ENCODE peak calls at places on chromosome 14, in ten cellular contexts. One of them, this sample, is unnamed.

GRCh38 chr14:93006484-93007128 is 83.7 kb downstream of the CHGA start:
- DNase-seq in cardiac muscle cell: no peak
- DNase-seq in stimulated activated CD4-positive, alpha-beta T cell treated with anti-CD3 and anti-CD28 coated beads, TNF-alpha, amount 100 ng/mL, for 1 hour: no peak
- DNase-seq in psoas muscle: no peak
- DNase-seq in sigmoid colon: no peak
- DNase-seq in AG09319: no peak
- DNase-seq in thyroid gland: no peak
- DNase-seq in NCI-H2029 treated with DMSO at 0.1 percent for 48 hours: no peak
- DNase-seq in SW480: no peak
- DNase-seq in activated T-cell treated with anti-CD3 and anti-CD28 coated beads, Interleukin-2, amount 50 U/mL, for 72 hours: no peak
- DNase-seq in this sample: peak; percentile 67

GRCh38 chr14:52352546-52352945 is 38.4 kb downstream of the PTGER2 start:
- DNase-seq in psoas muscle: no peak
- DNase-seq in activated T-cell treated with anti-CD3 and anti-CD28 coated beads, Interleukin-2, amount 50 U/mL, for 72 hours: no peak
- DNase-seq in stimulated activated CD4-positive, alpha-beta T cell treated with anti-CD3 and anti-CD28 coated beads, TNF-alpha, amount 100 ng/mL, for 1 hour: no peak
- DNase-seq in thyroid gland: no peak
- DNase-seq in sigmoid colon: no peak
- DNase-seq in NCI-H2029 treated with DMSO at 0.1 percent for 48 hours: no peak
- DNase-seq in SW480: no peak
- DNase-seq in cardiac muscle cell: no peak
- DNase-seq in AG09319: no peak
- DNase-seq in this sample: no peak

GRCh38 chr14:33945329-33945728 is 5.5 kb downstream of the EGLN3 start:
- DNase-seq in cardiac muscle cell: no peak
- DNase-seq in SW480: no peak
- DNase-seq in NCI-H2029 treated with DMSO at 0.1 percent for 48 hours: no peak
- DNase-seq in psoas muscle: no peak
- DNase-seq in thyroid gland: no peak
- DNase-seq in sigmoid colon: no peak
- DNase-seq in stimulated activated CD4-positive, alpha-beta T cell treated with anti-CD3 and anti-CD28 coated beads, TNF-alpha, amount 100 ng/mL, for 1 hour: no peak
- DNase-seq in activated T-cell treated with anti-CD3 and anti-CD28 coated beads, Interleukin-2, amount 50 U/mL, for 72 hours: no peak
- DNase-seq in AG09319: no peak
- DNase-seq in this sample: no peak

GRCh38 chr14:95360828-95361227 is 41.1 kb upstream of the CLMN start:
- DNase-seq in AG09319: no peak
- DNase-seq in thyroid gland: peak; percentile 15
- DNase-seq in NCI-H2029 treated with DMSO at 0.1 percent for 48 hours: no peak
- DNase-seq in cardiac muscle cell: no peak
- DNase-seq in stimulated activated CD4-positive, alpha-beta T cell treated with anti-CD3 and anti-CD28 coated beads, TNF-alpha, amount 100 ng/mL, for 1 hour: no peak
- DNase-seq in SW480: no peak
- DNase-seq in sigmoid colon: no peak
- DNase-seq in activated T-cell treated with anti-CD3 and anti-CD28 coated beads, Interleukin-2, amount 50 U/mL, for 72 hours: no peak
- DNase-seq in psoas muscle: no peak
- DNase-seq in this sample: no peak

GRCh38 chr14:30005114-30005698 is 77.6 kb upstream of the PRKD1 start:
- DNase-seq in cardiac muscle cell: peak; percentile 66
- DNase-seq in SW480: peak; percentile 51
- DNase-seq in psoas muscle: no peak
- DNase-seq in activated T-cell treated with anti-CD3 and anti-CD28 coated beads, Interleukin-2, amount 50 U/mL, for 72 hours: no peak
- DNase-seq in stimulated activated CD4-positive, alpha-beta T cell treated with anti-CD3 and anti-CD28 coated beads, TNF-alpha, amount 100 ng/mL, for 1 hour: no peak
- DNase-seq in AG09319: peak; percentile 48
- DNase-seq in sigmoid colon: no peak
- DNase-seq in thyroid gland: no peak
- DNase-seq in NCI-H2029 treated with DMSO at 0.1 percent for 48 hours: peak; percentile 72
- DNase-seq in this sample: peak; percentile 41

GRCh38 chr14:34781242-34781641 is 66.8 kb upstream of the CFL2 start:
- DNase-seq in NCI-H2029 treated with DMSO at 0.1 percent for 48 hours: no peak
- DNase-seq in activated T-cell treated with anti-CD3 and anti-CD28 coated beads, Interleukin-2, amount 50 U/mL, for 72 hours: no peak
- DNase-seq in sigmoid colon: no peak
- DNase-seq in AG09319: peak; percentile 11
- DNase-seq in psoas muscle: no peak
- DNase-seq in SW480: no peak
- DNase-seq in stimulated activated CD4-positive, alpha-beta T cell treated with anti-CD3 and anti-CD28 coated beads, TNF-alpha, amount 100 ng/mL, for 1 hour: no peak
- DNase-seq in cardiac muscle cell: no peak
- DNase-seq in thyroid gland: no peak
- DNase-seq in this sample: peak; percentile 11

GRCh38 chr14:38593477-38593876 is 337.6 kb upstream of the CLEC14A start:
- DNase-seq in cardiac muscle cell: no peak
- DNase-seq in NCI-H2029 treated with DMSO at 0.1 percent for 48 hours: no peak
- DNase-seq in activated T-cell treated with anti-CD3 and anti-CD28 coated beads, Interleukin-2, amount 50 U/mL, for 72 hours: no peak
- DNase-seq in psoas muscle: no peak
- DNase-seq in stimulated activated CD4-positive, alpha-beta T cell treated with anti-CD3 and anti-CD28 coated beads, TNF-alpha, amount 100 ng/mL, for 1 hour: no peak
- DNase-seq in thyroid gland: no peak
- DNase-seq in SW480: no peak
- DNase-seq in sigmoid colon: no peak
- DNase-seq in AG09319: no peak
- DNase-seq in this sample: no peak

GRCh38 chr14:69131176-69131575 is 21.7 kb downstream of the DCAF5 start:
- DNase-seq in cardiac muscle cell: no peak
- DNase-seq in psoas muscle: no peak
- DNase-seq in SW480: no peak
- DNase-seq in thyroid gland: no peak
- DNase-seq in stimulated activated CD4-positive, alpha-beta T cell treated with anti-CD3 and anti-CD28 coated beads, TNF-alpha, amount 100 ng/mL, for 1 hour: no peak
- DNase-seq in sigmoid colon: no peak
- DNase-seq in AG09319: no peak
- DNase-seq in activated T-cell treated with anti-CD3 and anti-CD28 coated beads, Interleukin-2, amount 50 U/mL, for 72 hours: no peak
- DNase-seq in NCI-H2029 treated with DMSO at 0.1 percent for 48 hours: no peak
- DNase-seq in this sample: no peak

GRCh38 chr14:31785574-31785973 is 224.4 kb downstream of the NUBPL start:
- DNase-seq in SW480: no peak
- DNase-seq in activated T-cell treated with anti-CD3 and anti-CD28 coated beads, Interleukin-2, amount 50 U/mL, for 72 hours: no peak
- DNase-seq in AG09319: no peak
- DNase-seq in psoas muscle: no peak
- DNase-seq in sigmoid colon: no peak
- DNase-seq in stimulated activated CD4-positive, alpha-beta T cell treated with anti-CD3 and anti-CD28 coated beads, TNF-alpha, amount 100 ng/mL, for 1 hour: no peak
- DNase-seq in cardiac muscle cell: no peak
- DNase-seq in thyroid gland: no peak
- DNase-seq in NCI-H2029 treated with DMSO at 0.1 percent for 48 hours: no peak
- DNase-seq in this sample: no peak

GRCh38 chr14:55721353-55721752 is 141.3 kb downstream of the KTN1 start:
- DNase-seq in AG09319: peak; percentile 76
- DNase-seq in cardiac muscle cell: no peak
- DNase-seq in psoas muscle: no peak
- DNase-seq in NCI-H2029 treated with DMSO at 0.1 percent for 48 hours: peak; percentile 55
- DNase-seq in thyroid gland: peak; percentile 36
- DNase-seq in SW480: peak; percentile 6
- DNase-seq in stimulated activated CD4-positive, alpha-beta T cell treated with anti-CD3 and anti-CD28 coated beads, TNF-alpha, amount 100 ng/mL, for 1 hour: no peak
- DNase-seq in sigmoid colon: no peak
- DNase-seq in activated T-cell treated with anti-CD3 and anti-CD28 coated beads, Interleukin-2, amount 50 U/mL, for 72 hours: no peak
- DNase-seq in this sample: peak; percentile 59

GRCh38 chr14:99758121-99758871 is 34.9 kb upstream of the EML1 start:
- DNase-seq in AG09319: peak; percentile 65
- DNase-seq in cardiac muscle cell: no peak
- DNase-seq in stimulated activated CD4-positive, alpha-beta T cell treated with anti-CD3 and anti-CD28 coated beads, TNF-alpha, amount 100 ng/mL, for 1 hour: no peak
- DNase-seq in thyroid gland: no peak
- DNase-seq in NCI-H2029 treated with DMSO at 0.1 percent for 48 hours: no peak
- DNase-seq in activated T-cell treated with anti-CD3 and anti-CD28 coated beads, Interleukin-2, amount 50 U/mL, for 72 hours: no peak
- DNase-seq in sigmoid colon: peak; percentile 72
- DNase-seq in psoas muscle: no peak
- DNase-seq in SW480: peak; percentile 37
- DNase-seq in this sample: no peak

GRCh38 chr14:101215936-101216335 is 312.4 kb upstream of the RTL1 start:
- DNase-seq in NCI-H2029 treated with DMSO at 0.1 percent for 48 hours: no peak
- DNase-seq in AG09319: no peak
- DNase-seq in sigmoid colon: peak; percentile 40
- DNase-seq in cardiac muscle cell: no peak
- DNase-seq in activated T-cell treated with anti-CD3 and anti-CD28 coated beads, Interleukin-2, amount 50 U/mL, for 72 hours: no peak
- DNase-seq in SW480: no peak
- DNase-seq in thyroid gland: no peak
- DNase-seq in stimulated activated CD4-positive, alpha-beta T cell treated with anti-CD3 and anti-CD28 coated beads, TNF-alpha, amount 100 ng/mL, for 1 hour: no peak
- DNase-seq in psoas muscle: no peak
- DNase-seq in this sample: no peak

GRCh38 chr14:74980746-74981661 is 21.7 kb upstream of the EIF2B2 start:
- DNase-seq in AG09319: no peak
- DNase-seq in cardiac muscle cell: peak; percentile 33
- DNase-seq in stimulated activated CD4-positive, alpha-beta T cell treated with anti-CD3 and anti-CD28 coated beads, TNF-alpha, amount 100 ng/mL, for 1 hour: no peak
- DNase-seq in activated T-cell treated with anti-CD3 and anti-CD28 coated beads, Interleukin-2, amount 50 U/mL, for 72 hours: no peak
- DNase-seq in thyroid gland: no peak
- DNase-seq in sigmoid colon: no peak
- DNase-seq in psoas muscle: peak; percentile 59
- DNase-seq in NCI-H2029 treated with DMSO at 0.1 percent for 48 hours: no peak
- DNase-seq in SW480: no peak
- DNase-seq in this sample: no peak

GRCh38 chr14:104140463-104141331 is 2.3 kb downstream of the KIF26A start:
- DNase-seq in SW480: no peak
- DNase-seq in thyroid gland: no peak
- DNase-seq in activated T-cell treated with anti-CD3 and anti-CD28 coated beads, Interleukin-2, amount 50 U/mL, for 72 hours: no peak
- DNase-seq in sigmoid colon: peak; percentile 55
- DNase-seq in AG09319: no peak
- DNase-seq in psoas muscle: peak; percentile 5
- DNase-seq in cardiac muscle cell: no peak
- DNase-seq in NCI-H2029 treated with DMSO at 0.1 percent for 48 hours: no peak
- DNase-seq in stimulated activated CD4-positive, alpha-beta T cell treated with anti-CD3 and anti-CD28 coated beads, TNF-alpha, amount 100 ng/mL, for 1 hour: no peak
- DNase-seq in this sample: no peak

GRCh38 chr14:54169254-54169924 is 212.8 kb upstream of the BMP4 start:
- DNase-seq in SW480: peak; percentile 98
- DNase-seq in cardiac muscle cell: no peak
- DNase-seq in AG09319: no peak
- DNase-seq in activated T-cell treated with anti-CD3 and anti-CD28 coated beads, Interleukin-2, amount 50 U/mL, for 72 hours: no peak
- DNase-seq in NCI-H2029 treated with DMSO at 0.1 percent for 48 hours: no peak
- DNase-seq in sigmoid colon: no peak
- DNase-seq in psoas muscle: no peak
- DNase-seq in thyroid gland: no peak
- DNase-seq in stimulated activated CD4-positive, alpha-beta T cell treated with anti-CD3 and anti-CD28 coated beads, TNF-alpha, amount 100 ng/mL, for 1 hour: no peak
- DNase-seq in this sample: no peak

GRCh38 chr14:95222151-95222631 is 64.9 kb upstream of the DICER1 start:
- DNase-seq in psoas muscle: no peak
- DNase-seq in NCI-H2029 treated with DMSO at 0.1 percent for 48 hours: no peak
- DNase-seq in cardiac muscle cell: no peak
- DNase-seq in thyroid gland: peak; percentile 35
- DNase-seq in SW480: no peak
- DNase-seq in sigmoid colon: peak; percentile 66
- DNase-seq in activated T-cell treated with anti-CD3 and anti-CD28 coated beads, Interleukin-2, amount 50 U/mL, for 72 hours: no peak
- DNase-seq in AG09319: no peak
- DNase-seq in stimulated activated CD4-positive, alpha-beta T cell treated with anti-CD3 and anti-CD28 coated beads, TNF-alpha, amount 100 ng/mL, for 1 hour: no peak
- DNase-seq in this sample: no peak

GRCh38 chr14:53462931-53463778 is 310.0 kb upstream of the DDHD1 start:
- DNase-seq in stimulated activated CD4-positive, alpha-beta T cell treated with anti-CD3 and anti-CD28 coated beads, TNF-alpha, amount 100 ng/mL, for 1 hour: no peak
- DNase-seq in AG09319: no peak
- DNase-seq in sigmoid colon: no peak
- DNase-seq in NCI-H2029 treated with DMSO at 0.1 percent for 48 hours: no peak
- DNase-seq in thyroid gland: peak; percentile 95
- DNase-seq in cardiac muscle cell: peak; percentile 96
- DNase-seq in activated T-cell treated with anti-CD3 and anti-CD28 coated beads, Interleukin-2, amount 50 U/mL, for 72 hours: no peak
- DNase-seq in psoas muscle: no peak
- DNase-seq in SW480: no peak
- DNase-seq in this sample: no peak

GRCh38 chr14:64906022-64906421 is 8.2 kb upstream of the CHURC1 start:
- DNase-seq in cardiac muscle cell: no peak
- DNase-seq in psoas muscle: no peak
- DNase-seq in NCI-H2029 treated with DMSO at 0.1 percent for 48 hours: no peak
- DNase-seq in activated T-cell treated with anti-CD3 and anti-CD28 coated beads, Interleukin-2, amount 50 U/mL, for 72 hours: no peak
- DNase-seq in SW480: no peak
- DNase-seq in AG09319: no peak
- DNase-seq in stimulated activated CD4-positive, alpha-beta T cell treated with anti-CD3 and anti-CD28 coated beads, TNF-alpha, amount 100 ng/mL, for 1 hour: no peak
- DNase-seq in thyroid gland: no peak
- DNase-seq in sigmoid colon: no peak
- DNase-seq in this sample: no peak

GRCh38 chr14:80634106-80634758 is 307.3 kb downstream of the CEP128 start:
- DNase-seq in stimulated activated CD4-positive, alpha-beta T cell treated with anti-CD3 and anti-CD28 coated beads, TNF-alpha, amount 100 ng/mL, for 1 hour: no peak
- DNase-seq in cardiac muscle cell: no peak
- DNase-seq in SW480: no peak
- DNase-seq in activated T-cell treated with anti-CD3 and anti-CD28 coated beads, Interleukin-2, amount 50 U/mL, for 72 hours: no peak
- DNase-seq in NCI-H2029 treated with DMSO at 0.1 percent for 48 hours: no peak
- DNase-seq in psoas muscle: no peak
- DNase-seq in sigmoid colon: no peak
- DNase-seq in thyroid gland: no peak
- DNase-seq in AG09319: no peak
- DNase-seq in this sample: no peak

GRCh38 chr14:102593841-102594170 is 1.4 kb downstream of the RCOR1 start:
- DNase-seq in stimulated activated CD4-positive, alpha-beta T cell treated with anti-CD3 and anti-CD28 coated beads, TNF-alpha, amount 100 ng/mL, for 1 hour: no peak
- DNase-seq in AG09319: no peak
- DNase-seq in cardiac muscle cell: no peak
- DNase-seq in activated T-cell treated with anti-CD3 and anti-CD28 coated beads, Interleukin-2, amount 50 U/mL, for 72 hours: no peak
- DNase-seq in thyroid gland: no peak
- DNase-seq in SW480: no peak
- DNase-seq in sigmoid colon: no peak
- DNase-seq in NCI-H2029 treated with DMSO at 0.1 percent for 48 hours: no peak
- DNase-seq in psoas muscle: no peak
- DNase-seq in this sample: peak; percentile 67

GRCh38 chr14:99156026-99156425 is 116.0 kb downstream of the BCL11B start:
- DNase-seq in thyroid gland: no peak
- DNase-seq in NCI-H2029 treated with DMSO at 0.1 percent for 48 hours: no peak
- DNase-seq in sigmoid colon: peak; percentile 28
- DNase-seq in psoas muscle: no peak
- DNase-seq in AG09319: no peak
- DNase-seq in SW480: no peak
- DNase-seq in cardiac muscle cell: no peak
- DNase-seq in activated T-cell treated with anti-CD3 and anti-CD28 coated beads, Interleukin-2, amount 50 U/mL, for 72 hours: no peak
- DNase-seq in stimulated activated CD4-positive, alpha-beta T cell treated with anti-CD3 and anti-CD28 coated beads, TNF-alpha, amount 100 ng/mL, for 1 hour: no peak
- DNase-seq in this sample: no peak

This sample was measured in NB4.